ENCODE peak calls at places on chromosomes 16 and 17, in five cellular contexts. One of them, this sample, is unnamed.

GRCh38 chr17:74767111-74767516 is 9.0 kb downstream of the NAT9 start:
- DNase-seq in neural progenitor cell: no peak
- DNase-seq in GM23248: no peak
- DNase-seq in PC-3: no peak
- DNase-seq in MM.1S: no peak
- DNase-seq in this sample: no peak

GRCh38 chr16:2468142-2468724 is 2.9 kb upstream of the NTN3 start:
- DNase-seq in neural progenitor cell: peak
- DNase-seq in GM23248: peak
- DNase-seq in MM.1S: no peak
- DNase-seq in PC-3: peak
- DNase-seq in this sample: peak

GRCh38 chr17:42112552-42113176 is at the start of gene DHX58:
- DNase-seq in neural progenitor cell: no peak
- DNase-seq in MM.1S: peak
- DNase-seq in PC-3: no peak
- DNase-seq in GM23248: peak
- DNase-seq in this sample: no peak

GRCh38 chr17:8459109-8459508 is 23.4 kb downstream of the NDEL1 start:
- DNase-seq in PC-3: no peak
- DNase-seq in neural progenitor cell: no peak
- DNase-seq in GM23248: no peak
- DNase-seq in MM.1S: no peak
- DNase-seq in this sample: no peak

GRCh38 chr17:72618018-72618509 is 474.4 kb downstream of the SLC39A11 start:
- DNase-seq in PC-3: peak
- DNase-seq in GM23248: peak
- DNase-seq in MM.1S: no peak
- DNase-seq in neural progenitor cell: peak
- DNase-seq in this sample: peak

GRCh38 chr16:82386771-82387170 is 216.7 kb upstream of the MPHOSPH6 start:
- DNase-seq in neural progenitor cell: no peak
- DNase-seq in MM.1S: no peak
- DNase-seq in GM23248: no peak
- DNase-seq in PC-3: no peak
- DNase-seq in this sample: no peak

GRCh38 chr17:17351901-17352781 is 49.0 kb downstream of the NT5M start:
- DNase-seq in GM23248: peak
- DNase-seq in PC-3: peak
- DNase-seq in neural progenitor cell: no peak
- DNase-seq in MM.1S: no peak
- DNase-seq in this sample: peak

GRCh38 chr16:30567160-30567990 is 4.1 kb downstream of the ZNF688 start:
- DNase-seq in MM.1S: no peak
- DNase-seq in neural progenitor cell: no peak
- DNase-seq in PC-3: peak
- DNase-seq in GM23248: no peak
- DNase-seq in this sample: no peak

GRCh38 chr17:56172517-56172982 is 19.3 kb downstream of the ANKFN1 start:
- DNase-seq in GM23248: peak
- DNase-seq in PC-3: no peak
- DNase-seq in MM.1S: no peak
- DNase-seq in neural progenitor cell: peak
- DNase-seq in this sample: no peak

GRCh38 chr16:630024-630814 is 566 bp upstream of the WFIKKN1 start:
- DNase-seq in GM23248: peak
- DNase-seq in PC-3: no peak
- DNase-seq in neural progenitor cell: peak
- DNase-seq in MM.1S: no peak
- DNase-seq in this sample: no peak

GRCh38 chr16:7200320-7200719 is 132.3 kb upstream of the RBFOX1 start:
- DNase-seq in PC-3: no peak
- DNase-seq in MM.1S: no peak
- DNase-seq in GM23248: no peak
- DNase-seq in neural progenitor cell: no peak
- DNase-seq in this sample: no peak

GRCh38 chr17:80940171-80941123 is 51.2 kb upstream of the CHMP6 start:
- DNase-seq in neural progenitor cell: no peak
- DNase-seq in GM23248: no peak
- DNase-seq in MM.1S: no peak
- DNase-seq in PC-3: no peak
- DNase-seq in this sample: no peak

GRCh38 chr16:165539-166374 is at the start of gene HBM:
- DNase-seq in MM.1S: no peak
- DNase-seq in PC-3: no peak
- DNase-seq in GM23248: no peak
- DNase-seq in neural progenitor cell: peak
- DNase-seq in this sample: peak

GRCh38 chr16:89373355-89374110 is 116.8 kb downstream of the ANKRD11 start:
- DNase-seq in PC-3: no peak
- DNase-seq in neural progenitor cell: no peak
- DNase-seq in MM.1S: no peak
- DNase-seq in GM23248: no peak
- DNase-seq in this sample: no peak

GRCh38 chr16:3954411-3954921 is 74.0 kb upstream of the CREBBP start:
- DNase-seq in MM.1S: no peak
- DNase-seq in PC-3: no peak
- DNase-seq in neural progenitor cell: no peak
- DNase-seq in GM23248: no peak
- DNase-seq in this sample: no peak
- TF ChIP-seq EZH2phosphoT487 in MM.1S: no peak
- TF ChIP-seq EZH2phosphoT487 in PC-3: no peak
- TF ChIP-seq EZH2phosphoT487 in neural progenitor cell: no peak
- TF ChIP-seq EZH2phosphoT487 in GM23248: no peak
- TF ChIP-seq EZH2phosphoT487 in this sample: no peak

GRCh38 chr17:1733759-1734158 is 8.9 kb upstream of the SERPINF2 start:
- DNase-seq in neural progenitor cell: no peak
- DNase-seq in GM23248: no peak
- DNase-seq in PC-3: no peak
- DNase-seq in MM.1S: no peak
- DNase-seq in this sample: peak

GRCh38 chr17:1731194-1731506 is 6.6 kb downstream of the WDR81 start:
- DNase-seq in neural progenitor cell: no peak
- DNase-seq in MM.1S: no peak
- DNase-seq in PC-3: no peak
- DNase-seq in GM23248: no peak
- DNase-seq in this sample: peak

GRCh38 chr17:1730345-1731193 is 6.1 kb downstream of the WDR81 start:
- DNase-seq in neural progenitor cell: no peak
- DNase-seq in PC-3: no peak
- DNase-seq in MM.1S: no peak
- DNase-seq in GM23248: peak
- DNase-seq in this sample: peak

GRCh38 chr17:1733047-1733357 is 8.5 kb downstream of the WDR81 start:
- DNase-seq in PC-3: no peak
- DNase-seq in GM23248: no peak
- DNase-seq in MM.1S: no peak
- DNase-seq in neural progenitor cell: no peak
- DNase-seq in this sample: no peak

DNA sequence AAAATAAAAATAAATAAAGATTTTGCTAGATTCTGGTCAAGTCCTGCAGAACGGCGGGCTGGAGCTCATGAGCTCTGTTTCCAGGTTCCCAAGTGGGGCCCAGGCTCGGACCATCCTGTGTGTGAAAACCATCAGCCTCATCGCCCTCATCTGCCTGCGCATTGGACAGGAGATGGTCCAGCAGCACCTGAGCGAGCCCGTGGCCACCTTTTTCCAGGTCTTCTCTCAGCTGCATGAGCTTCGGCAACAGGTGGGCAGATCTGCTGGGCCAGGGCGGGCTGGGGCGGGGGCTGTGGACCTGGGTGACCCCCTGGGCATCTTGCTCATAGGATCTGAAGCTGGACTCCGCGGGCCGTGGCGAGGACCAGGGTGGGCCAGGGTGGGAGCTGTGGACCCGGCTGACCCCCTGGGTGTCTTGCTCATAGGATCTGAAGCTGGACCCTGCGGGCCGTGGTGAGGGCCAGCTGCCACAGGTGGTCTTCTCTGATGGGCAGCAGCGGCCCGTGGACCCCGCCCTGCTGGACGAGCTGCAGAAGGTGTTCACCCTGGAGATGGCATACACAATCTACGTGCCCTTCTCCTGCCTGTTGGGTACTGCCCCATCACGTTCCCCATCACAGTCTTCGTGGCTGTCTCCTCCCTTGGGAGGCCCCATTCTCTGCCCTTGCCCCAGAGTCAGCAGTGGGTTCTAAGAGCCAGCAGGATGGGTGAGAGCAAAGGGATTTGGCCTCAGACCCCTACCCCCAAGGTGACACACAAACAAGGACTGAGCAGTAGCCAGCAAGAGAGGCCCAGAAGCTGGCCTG is 7.9 kb downstream of the WDR81 start:
- DNase-seq in PC-3: no peak
- DNase-seq in GM23248: no peak
- DNase-seq in MM.1S: no peak
- DNase-seq in neural progenitor cell: no peak
- DNase-seq in this sample: no peak
- TF ChIP-seq EZH2phosphoT487 in PC-3: no peak
- TF ChIP-seq EZH2phosphoT487 in GM23248: no peak
- TF ChIP-seq EZH2phosphoT487 in MM.1S: no peak
- TF ChIP-seq EZH2phosphoT487 in neural progenitor cell: no peak
- TF ChIP-seq EZH2phosphoT487 in this sample: no peak

GRCh38 chr17:13638855-13639458 is 37.2 kb upstream of the HS3ST3A1 start:
- DNase-seq in GM23248: peak
- DNase-seq in MM.1S: no peak
- DNase-seq in PC-3: peak
- DNase-seq in neural progenitor cell: no peak
- DNase-seq in this sample: no peak
- TF ChIP-seq EZH2phosphoT487 in GM23248: no peak
- TF ChIP-seq EZH2phosphoT487 in MM.1S: no peak
- TF ChIP-seq EZH2phosphoT487 in PC-3: no peak
- TF ChIP-seq EZH2phosphoT487 in neural progenitor cell: no peak
- TF ChIP-seq EZH2phosphoT487 in this sample: no peak

GRCh38 chr17:69325518-69326301 is 1.2 kb downstream of the ABCA5 start:
- DNase-seq in PC-3: peak
- DNase-seq in neural progenitor cell: peak
- DNase-seq in MM.1S: no peak
- DNase-seq in GM23248: no peak
- DNase-seq in this sample: peak
- TF ChIP-seq EZH2phosphoT487 in PC-3: no peak
- TF ChIP-seq EZH2phosphoT487 in neural progenitor cell: no peak
- TF ChIP-seq EZH2phosphoT487 in MM.1S: no peak
- TF ChIP-seq EZH2phosphoT487 in GM23248: no peak
- TF ChIP-seq EZH2phosphoT487 in this sample: no peak

GRCh38 chr17:19713462-19713861 is 2.9 kb downstream of the SLC47A2 start:
- DNase-seq in MM.1S: no peak
- DNase-seq in PC-3: peak
- DNase-seq in neural progenitor cell: no peak
- DNase-seq in GM23248: no peak
- DNase-seq in this sample: peak

GRCh38 chr17:19714542-19715411 is 1.6 kb downstream of the SLC47A2 start:
- DNase-seq in MM.1S: no peak
- DNase-seq in PC-3: no peak
- DNase-seq in neural progenitor cell: no peak
- DNase-seq in GM23248: no peak
- DNase-seq in this sample: no peak

GRCh38 chr17:19716108-19717030 is at the start of gene SLC47A2:
- DNase-seq in MM.1S: no peak
- DNase-seq in GM23248: no peak
- DNase-seq in neural progenitor cell: peak
- DNase-seq in PC-3: peak
- DNase-seq in this sample: peak

GRCh38 chr17:19712436-19713004 is 3.9 kb downstream of the SLC47A2 start:
- DNase-seq in MM.1S: no peak
- DNase-seq in GM23248: no peak
- DNase-seq in neural progenitor cell: no peak
- DNase-seq in PC-3: no peak
- DNase-seq in this sample: no peak

DNA sequence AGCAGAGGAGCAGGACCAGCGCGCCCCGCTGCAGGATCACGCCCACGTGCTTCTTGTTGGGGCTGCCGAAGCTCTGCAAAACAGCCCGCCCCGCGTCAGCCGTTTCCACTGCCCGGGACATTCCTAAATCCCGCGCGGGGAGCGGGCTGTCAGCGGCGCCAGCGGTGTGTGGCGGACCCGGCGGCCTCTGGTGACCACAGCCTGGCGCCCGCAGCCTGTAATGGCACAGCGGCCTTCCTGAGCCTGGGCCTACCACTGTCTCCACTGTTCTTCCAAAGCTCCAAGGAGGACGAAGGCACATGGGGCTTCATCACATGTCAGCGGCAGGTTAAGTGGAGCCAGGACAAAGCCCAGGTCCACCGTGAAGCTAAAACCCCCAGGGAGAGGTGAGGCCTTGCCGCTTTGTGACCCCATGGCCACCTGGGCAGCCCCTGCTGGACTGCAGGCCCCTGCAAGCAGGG is 2.5 kb downstream of the SLC47A2 start:
- DNase-seq in GM23248: no peak
- DNase-seq in MM.1S: no peak
- DNase-seq in PC-3: no peak
- DNase-seq in neural progenitor cell: no peak
- DNase-seq in this sample: no peak
- TF ChIP-seq EZH2phosphoT487 in GM23248: no peak
- TF ChIP-seq EZH2phosphoT487 in MM.1S: no peak
- TF ChIP-seq EZH2phosphoT487 in PC-3: no peak
- TF ChIP-seq EZH2phosphoT487 in neural progenitor cell: no peak
- TF ChIP-seq EZH2phosphoT487 in this sample: no peak

GRCh38 chr17:64103751-64104364 is 26.1 kb downstream of the ERN1 start:
- DNase-seq in PC-3: peak
- DNase-seq in GM23248: peak
- DNase-seq in neural progenitor cell: no peak
- DNase-seq in MM.1S: peak
- DNase-seq in this sample: no peak

GRCh38 chr17:64110436-64111152 is 19.4 kb downstream of the ERN1 start:
- DNase-seq in GM23248: no peak
- DNase-seq in neural progenitor cell: no peak
- DNase-seq in MM.1S: no peak
- DNase-seq in PC-3: no peak
- DNase-seq in this sample: no peak

GRCh38 chr17:64109400-64109799 is 20.5 kb downstream of the ERN1 start:
- DNase-seq in PC-3: no peak
- DNase-seq in MM.1S: no peak
- DNase-seq in GM23248: no peak
- DNase-seq in neural progenitor cell: peak
- DNase-seq in this sample: no peak

GRCh38 chr17:64106918-64107317 is 23.0 kb downstream of the ERN1 start:
- DNase-seq in MM.1S: no peak
- DNase-seq in GM23248: no peak
- DNase-seq in neural progenitor cell: no peak
- DNase-seq in PC-3: no peak
- DNase-seq in this sample: no peak

DNA sequence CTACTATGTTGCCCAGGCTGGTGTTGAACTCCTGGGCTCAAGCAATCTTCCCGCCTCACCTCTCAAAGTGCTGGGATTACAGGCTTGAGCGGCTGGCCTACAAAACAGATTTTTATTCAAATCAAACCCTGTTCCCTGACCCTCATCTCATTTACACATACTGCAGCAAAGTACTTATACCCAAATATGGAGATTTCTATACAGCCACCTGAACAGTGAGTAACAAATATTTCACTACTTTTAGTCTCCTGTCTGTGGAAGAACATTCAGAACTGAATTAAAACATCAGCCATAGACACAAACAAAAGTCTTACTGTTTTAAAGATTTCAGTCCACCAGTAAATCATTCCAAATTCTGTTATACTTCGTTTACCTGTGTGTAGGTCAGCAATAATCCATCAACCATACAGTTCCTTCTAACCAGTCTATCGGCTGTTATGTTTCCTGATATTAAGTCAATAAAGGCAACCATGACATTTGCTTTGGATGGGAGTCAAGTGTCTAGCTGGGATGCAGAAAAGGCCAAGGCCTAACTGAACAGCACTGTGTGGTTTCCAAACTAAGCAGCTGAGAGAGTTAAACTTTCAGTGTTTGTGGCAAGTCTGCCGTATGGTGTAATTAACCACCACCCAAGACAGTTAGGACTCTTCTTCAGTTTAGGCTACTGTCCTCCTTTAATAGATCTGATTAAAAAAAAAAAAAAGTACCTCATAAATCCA is 22.3 kb downstream of the ERN1 start:
- DNase-seq in MM.1S: no peak
- DNase-seq in GM23248: no peak
- DNase-seq in neural progenitor cell: no peak
- DNase-seq in PC-3: peak
- DNase-seq in this sample: no peak
- TF ChIP-seq EZH2phosphoT487 in MM.1S: no peak
- TF ChIP-seq EZH2phosphoT487 in GM23248: no peak
- TF ChIP-seq EZH2phosphoT487 in neural progenitor cell: no peak
- TF ChIP-seq EZH2phosphoT487 in PC-3: no peak
- TF ChIP-seq EZH2phosphoT487 in this sample: no peak

This sample was measured in SK-N-SH.